ENCODE peak calls at places on chromosomes 2 and 18, in five cellular contexts. C, W, J, I and K are unnamed samples. For H3K9me3, the result is how much of the 10 kb centered on the place peaks cover.

GRCh38 chr2:197197808-197198409 is 112.7 kb downstream of the ANKRD44 start:
- DNase-seq in C (no peak), J (no peak), I (no peak), W (no peak), K (no peak)

GRCh38 chr18:58009166-58009565 is 34.9 kb upstream of the NEDD4L start:
- DNase-seq in W (no peak), J (peak), C (no peak), I (no peak), K (no peak)

GRCh38 chr18:22167471-22168151 is 1.8 kb upstream of the GATA6 start:
- DNase-seq in I (peak), W (no peak), J (peak), C (peak), K (peak)

GRCh38 chr18:42436366-42436765 is 481.3 kb downstream of the PIK3C3 start:
- DNase-seq in I (no peak), J (no peak), C (no peak), W (no peak), K (no peak)

GRCh38 chr2:69997296-69998184 is 36.1 kb upstream of the ASPRV1 start:
- DNase-seq in C (no peak), J (peak), W (peak), I (peak), K (no peak)

GRCh38 chr2:186968277-186968676 is 119.3 kb upstream of the ZSWIM2 start:
- DNase-seq in C (no peak), I (no peak), W (no peak), J (no peak), K (no peak)

GRCh38 chr18:75226301-75226955 is 15.8 kb downstream of the TSHZ1 start:
- DNase-seq in C (no peak), J (peak), I (peak), W (peak), K (peak)

GRCh38 chr2:124027182-124027581 is 2.1 kb downstream of the CNTNAP5 start:
- DNase-seq in J (peak), I (peak), W (no peak), C (no peak), K (peak)

GRCh38 chr2:76478636-76479035 is 767.9 kb upstream of the GCFC2 start:
- DNase-seq in C (no peak), I (no peak), J (no peak), W (no peak), K (no peak)

GRCh38 chr2:141767051-141767450 is 363.8 kb downstream of the LRP1B start:
- DNase-seq in C (no peak), J (peak), I (no peak), W (no peak), K (peak)

GRCh38 chr18:9101730-9102390 is 639 bp upstream of the NDUFV2 start:
- DNase-seq in I (peak), W (no peak), J (peak), C (no peak), K (peak)

GRCh38 chr2:237149425-237149824 is 63.7 kb downstream of the COPS8 start:
- DNase-seq in J (peak), I (peak), C (no peak), W (no peak), K (peak)

GRCh38 chr2:182259629-182260150 is 167.1 kb downstream of the PDE1A start:
- DNase-seq in C (no peak), J (no peak), W (no peak), I (no peak), K (peak)

GRCh38 chr2:71926860-71927756 is 220.6 kb downstream of the CYP26B1 start:
- DNase-seq in I (no peak), J (no peak), C (no peak), W (no peak), K (no peak)

GRCh38 chr2:70870790-70871189 is 35.2 kb upstream of the CD207 start:
- DNase-seq in W (no peak), J (no peak), C (no peak), I (no peak), K (no peak)

GRCh38 chr2:156065912-156066311 is 266.6 kb downstream of the NR4A2 start:
- DNase-seq in C (no peak), J (peak), I (no peak), W (no peak), K (no peak)

GRCh38 chr2:221461911-221462310 is 110.2 kb downstream of the EPHA4 start:
- DNase-seq in I (no peak), J (peak), C (no peak), W (no peak), K (peak)

GRCh38 chr2:54522624-54523281 is 66.6 kb downstream of the SPTBN1 start:
- DNase-seq in W (peak), I (peak), J (peak), C (no peak), K (peak)

GRCh38 chr2:242020196-242021004 is 150.9 kb downstream of the RTP5 start:
- DNase-seq in J (peak), C (peak), I (peak), W (peak), K (peak)

GRCh38 chr18:55500316-55501086 is 87.5 kb downstream of the TCF4 start:
- DNase-seq in W (no peak), C (no peak), J (peak), I (no peak), K (peak)

GRCh38 chr2:73013941-73014340 is 57.6 kb downstream of the SFXN5 start:
- DNase-seq in C (no peak), W (no peak), I (no peak), J (peak), K (peak)

GRCh38 chr2:8544786-8545631 is 136.8 kb upstream of the ID2 start:
- DNase-seq in W (peak), C (peak), I (peak), J (peak), K (peak)

GRCh38 chr2:241772063-241772499 is 4.5 kb upstream of the GAL3ST2 start:
- DNase-seq in J (no peak), W (peak), I (no peak), C (no peak), K (no peak)

GRCh38 chr2:19282305-19282704 is 76.1 kb downstream of the OSR1 start:
- DNase-seq in J (no peak), C (no peak), W (no peak), I (no peak), K (no peak)

GRCh38 chr2:120287183-120288015 is 34.7 kb downstream of the RALB start:
- DNase-seq in J (peak), I (peak), W (no peak), C (no peak), K (peak)

GRCh38 chr18:48659188-48660009 is 120.6 kb downstream of the CTIF start:
- DNase-seq in W (no peak), C (no peak), I (no peak), J (no peak), K (no peak)

GRCh38 chr2:160697817-160698216 is 204.2 kb upstream of the RBMS1 start:
- DNase-seq in J (no peak), C (no peak), I (no peak), W (no peak), K (no peak)

GRCh38 chr2:8631465-8632005 is 50.3 kb upstream of the ID2 start:
- DNase-seq in I (no peak), J (no peak), C (no peak), W (no peak), K (no peak)

GRCh38 chr18:57276720-57277284 is 75.6 kb upstream of the ST8SIA3 start:
- DNase-seq in J (no peak), W (no peak), I (no peak), C (no peak), K (no peak)

GRCh38 chr2:28102455-28102874 is 211.9 kb downstream of the BABAM2 start:
- DNase-seq in J (peak), W (no peak), C (no peak), I (no peak), K (peak)

GRCh38 chr2:7429733-7430132 is 512.5 kb downstream of the RNF144A start:
- DNase-seq in W (no peak), J (peak), C (no peak), I (no peak), K (no peak)

GRCh38 chr2:96510931-96511595 is 5.9 kb upstream of the NEURL3 start:
- DNase-seq in W (no peak), I (no peak), C (no peak), J (no peak), K (no peak)

GRCh38 chr18:23619388-23619873 is 33.1 kb upstream of the NPC1 start:
- DNase-seq in C (peak), I (peak), W (no peak), J (peak), K (peak)

GRCh38 chr18:22828171-22828570 is 105.0 kb upstream of the RBBP8 start:
- DNase-seq in W (no peak), I (no peak), C (no peak), J (peak), K (no peak)

GRCh38 chr2:142824756-142825155 is 52.7 kb upstream of the KYNU start:
- DNase-seq in W (no peak), J (peak), C (no peak), I (no peak), K (peak)

DNA sequence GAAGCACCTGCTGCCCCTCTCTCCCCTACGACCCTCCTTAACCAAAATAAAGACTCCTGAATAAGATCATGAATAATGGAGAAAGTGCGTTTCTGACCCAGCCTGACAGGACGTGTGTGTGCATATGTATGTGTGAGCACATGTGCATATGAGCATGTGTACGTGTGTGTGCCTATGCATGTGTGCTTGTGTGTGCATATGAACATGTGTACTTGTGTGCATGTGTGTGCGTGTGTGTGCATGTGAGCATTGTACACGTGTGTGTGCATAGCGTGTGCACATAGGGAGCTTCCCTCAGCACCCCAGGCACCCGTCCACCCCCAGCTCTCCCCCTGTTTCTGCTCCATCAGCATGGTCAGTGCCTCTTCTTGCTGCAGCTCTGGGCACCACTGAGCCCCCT is 10.7 kb downstream of the KCNIP3 start:
- DNase-seq in J (no peak), I (no peak), W (no peak), C (no peak), K (no peak)
- H3K9me3 ChIP-seq in J (under half), I (under half), W (under half), C (under half), K (under half)

GRCh38 chr2:152283392-152283791 is 51.6 kb upstream of the FMNL2 start:
- DNase-seq in I (no peak), C (no peak), J (no peak), W (no peak), K (no peak)

GRCh38 chr2:152284398-152284797 is 50.6 kb upstream of the FMNL2 start:
- DNase-seq in C (no peak), W (no peak), J (no peak), I (no peak), K (no peak)

GRCh38 chr2:152278536-152278935 is 56.4 kb upstream of the FMNL2 start:
- DNase-seq in C (no peak), W (no peak), I (no peak), J (no peak), K (peak)
- H3K9me3 ChIP-seq in C (under half), W (under half), I (under half), J (under half), K (under half)

DNA sequence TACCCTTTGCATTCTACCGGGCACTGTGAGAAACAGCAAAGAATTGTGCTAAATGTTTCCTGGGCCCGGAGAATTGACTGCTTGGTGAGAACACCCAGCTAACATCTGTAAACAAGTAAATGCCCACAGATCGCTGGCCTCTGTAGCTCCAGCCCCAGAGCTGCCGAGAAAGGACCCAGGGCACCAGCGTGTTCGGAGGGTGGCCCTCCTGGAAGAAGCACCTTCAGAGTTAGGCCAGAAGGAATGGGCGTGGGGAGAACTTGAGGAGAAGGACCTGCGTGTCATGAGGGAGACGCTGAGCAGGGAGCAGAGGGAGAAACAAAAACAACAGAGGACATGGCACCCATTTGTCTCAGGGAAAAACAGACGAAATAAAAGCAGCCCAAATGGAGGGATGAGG is 376.5 kb upstream of the SALL3 start:
- DNase-seq in C (no peak), J (no peak), W (no peak), I (no peak), K (no peak)
- H3K9me3 ChIP-seq in C (under half), J (under half), W (under half), I (under half), K (under half)

GRCh38 chr2:5563411-5563810 is 128.8 kb upstream of the SOX11 start:
- DNase-seq in C (no peak), I (no peak), W (no peak), J (no peak), K (no peak)

GRCh38 chr2:5560981-5561380 is 131.2 kb upstream of the SOX11 start:
- DNase-seq in C (no peak), J (peak), I (no peak), W (no peak), K (peak)

GRCh38 chr2:5562865-5563264 is 129.3 kb upstream of the SOX11 start:
- DNase-seq in I (no peak), C (no peak), J (no peak), W (no peak), K (no peak)
- H3K9me3 ChIP-seq in I (under half), C (under half), J (under half), W (under half), K (under half)

GRCh38 chr18:78893396-78894305 is 86.0 kb upstream of the SALL3 start:
- DNase-seq in W (no peak), I (no peak), C (no peak), J (no peak), K (no peak)

GRCh38 chr18:78892721-78893120 is 86.9 kb upstream of the SALL3 start:
- DNase-seq in C (no peak), J (no peak), I (no peak), W (no peak), K (no peak)

GRCh38 chr18:78890388-78890787 is 89.2 kb upstream of the SALL3 start:
- DNase-seq in W (no peak), C (no peak), I (no peak), J (no peak), K (no peak)

GRCh38 chr18:78891185-78891762 is 88.3 kb upstream of the SALL3 start:
- DNase-seq in W (no peak), I (no peak), C (no peak), J (no peak), K (no peak)

GRCh38 chr18:78892201-78892600 is 87.4 kb upstream of the SALL3 start:
- DNase-seq in C (no peak), W (no peak), J (no peak), I (no peak), K (no peak)
- H3K9me3 ChIP-seq in C (under half), W (under half), J (under half), I (under half), K (under half)

DNA sequence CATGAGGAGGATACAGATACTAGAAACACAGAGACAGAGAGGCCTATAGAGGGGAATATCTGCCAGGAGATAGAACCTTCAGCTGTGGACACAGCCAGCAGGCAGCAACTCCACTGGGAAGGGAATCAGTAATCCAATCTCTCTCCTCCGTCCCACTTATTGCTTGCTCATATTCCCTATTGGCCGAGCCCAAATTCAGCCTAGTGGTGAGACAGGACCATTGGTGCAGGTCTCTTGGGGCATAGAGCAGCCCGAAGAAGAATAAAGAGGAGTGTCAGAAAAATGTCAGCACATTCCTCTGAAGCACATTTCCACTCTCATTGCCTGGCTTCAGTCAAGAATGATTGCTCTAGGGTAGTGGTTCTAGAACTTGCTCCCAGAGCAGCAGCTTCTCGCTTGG is 1091.5 kb upstream of the GYPC start:
- DNase-seq in I (no peak), W (no peak), C (no peak), J (no peak), K (no peak)
- H3K9me3 ChIP-seq in I (under half), W (under half), C (under half), J (under half), K (under half)

GRCh38 chr18:71001597-71001996 is 712.8 kb downstream of the SOCS6 start:
- DNase-seq in J (no peak), I (no peak), W (no peak), C (no peak), K (no peak)

GRCh38 chr18:70998490-70998889 is 709.6 kb downstream of the SOCS6 start:
- DNase-seq in I (no peak), C (no peak), J (no peak), W (no peak), K (no peak)
- H3K9me3 ChIP-seq in I (under half), C (under half), J (under half), W (under half), K (under half)